ENCODE peak calls at places on chromosomes 7 and 10, in five cellular contexts. D, W, S, U and Y are unnamed samples. For H3K9me3, the result is how much of the 10 kb centered on the place peaks cover.

GRCh38 chr7:7228967-7229366 is 46.6 kb downstream of the C1GALT1 start:
- DNase-seq in D (no peak), W (no peak), S (no peak), U (no peak), Y (no peak)

GRCh38 chr10:3226960-3227724 is 54.6 kb upstream of the PITRM1 start:
- DNase-seq in D (no peak), W (no peak), S (peak), U (no peak), Y (no peak)

GRCh38 chr7:87047-87446 is 105.3 kb upstream of the FAM20C start:
- DNase-seq in D (peak), W (no peak), S (no peak), U (no peak), Y (no peak)

GRCh38 chr10:5968681-5969453 is 8.5 kb downstream of the IL15RA start:
- DNase-seq in D (no peak), W (no peak), S (no peak), U (no peak), Y (peak)

GRCh38 chr7:12004547-12004946 is 172.5 kb upstream of the THSD7A start:
- DNase-seq in D (no peak), W (no peak), S (no peak), U (no peak), Y (no peak)

GRCh38 chr7:50393547-50394252 is 56.5 kb downstream of the FIGNL1 start:
- DNase-seq in D (no peak), W (peak), S (no peak), U (no peak), Y (no peak)

GRCh38 chr7:34761627-34762026 is 103.6 kb downstream of the NPSR1 start:
- DNase-seq in D (no peak), W (no peak), S (no peak), U (no peak), Y (no peak)

GRCh38 chr7:138024765-138025164 is 22.9 kb upstream of the CREB3L2 start:
- DNase-seq in D (no peak), W (no peak), S (no peak), U (no peak), Y (no peak)

GRCh38 chr7:51230723-51231122 is 85.9 kb downstream of the COBL start:
- DNase-seq in D (no peak), W (no peak), S (no peak), U (no peak), Y (no peak)

GRCh38 chr7:13105209-13105608 is 417.8 kb downstream of the ARL4A start:
- DNase-seq in D (no peak), W (no peak), S (no peak), U (no peak), Y (no peak)

GRCh38 chr7:20403356-20403755 is 72.7 kb downstream of the ITGB8 start:
- DNase-seq in D (no peak), W (no peak), S (no peak), U (peak), Y (no peak)

GRCh38 chr10:62384057-62384446 is 9.9 kb downstream of the ZNF365 start:
- DNase-seq in D (no peak), W (peak), S (peak), U (no peak), Y (no peak)

GRCh38 chr7:5497158-5498103 is 73.8 kb upstream of the TNRC18 start:
- DNase-seq in D (peak), W (no peak), S (no peak), U (no peak), Y (no peak)

GRCh38 chr10:26448292-26448691 is 10.2 kb downstream of the APBB1IP start:
- DNase-seq in D (no peak), W (no peak), S (no peak), U (no peak), Y (no peak)

GRCh38 chr10:12720217-12720981 is 281.1 kb downstream of the CCDC3 start:
- DNase-seq in D (peak), W (no peak), S (peak), U (peak), Y (peak)

GRCh38 chr7:156780724-156781455 is 112.1 kb downstream of the LMBR1 start:
- DNase-seq in D (no peak), W (no peak), S (no peak), U (no peak), Y (no peak)

GRCh38 chr7:28933874-28934265 is 24.3 kb downstream of the TRIL start:
- DNase-seq in D (no peak), W (no peak), S (no peak), U (no peak), Y (no peak)

GRCh38 chr10:75475470-75476182 is 44.2 kb downstream of the LRMDA start:
- DNase-seq in D (no peak), W (no peak), S (no peak), U (no peak), Y (no peak)

GRCh38 chr10:79451046-79451699 is 5.7 kb upstream of the ZCCHC24 start:
- DNase-seq in D (no peak), W (no peak), S (no peak), U (no peak), Y (no peak)

GRCh38 chr7:34163956-34164355 is 258.6 kb downstream of the BMPER start:
- DNase-seq in D (no peak), W (no peak), S (no peak), U (no peak), Y (no peak)

GRCh38 chr7:107613948-107614347 is 33.9 kb downstream of the BCAP29 start:
- DNase-seq in D (no peak), W (no peak), S (no peak), U (no peak), Y (no peak)

GRCh38 chr7:103937680-103938079 is 51.8 kb downstream of the RELN start:
- DNase-seq in D (no peak), W (no peak), S (no peak), U (no peak), Y (no peak)

GRCh38 chr7:36943591-36944430 is 219.5 kb upstream of the AOAH start:
- DNase-seq in D (no peak), W (no peak), S (no peak), U (no peak), Y (no peak)

GRCh38 chr10:34503704-34504103 is 311.4 kb downstream of the PARD3 start:
- DNase-seq in D (no peak), W (no peak), S (no peak), U (no peak), Y (no peak)

GRCh38 chr10:77926566-77927342 is at the start of gene DLG5:
- DNase-seq in D (peak), W (peak), S (peak), U (peak), Y (peak)

GRCh38 chr7:78465894-78466293 is 667.3 kb downstream of the PHTF2 start:
- DNase-seq in D (no peak), W (no peak), S (no peak), U (no peak), Y (no peak)

GRCh38 chr7:78463039-78463438 is 664.5 kb downstream of the PHTF2 start:
- DNase-seq in D (no peak), W (no peak), S (no peak), U (no peak), Y (no peak)
- H3K27ac ChIP-seq in D (no peak), W (no peak), S (no peak), U (no peak), Y (no peak)

GRCh38 chr10:133544506-133544905 is 17.3 kb downstream of the CYP2E1 start:
- DNase-seq in D (no peak), W (no peak), S (no peak), U (no peak), Y (no peak)
- H3K9me3 ChIP-seq in D (under half), W (under half), S (under half), U (under half), Y (under half)

GRCh38 chr10:35819011-35819410 is 176.9 kb upstream of the FZD8 start:
- DNase-seq in D (no peak), W (no peak), S (no peak), U (no peak), Y (no peak)

GRCh38 chr10:35822316-35822715 is 180.2 kb upstream of the FZD8 start:
- DNase-seq in D (peak), W (no peak), S (peak), U (peak), Y (peak)

GRCh38 chr10:35824704-35825103 is 182.6 kb upstream of the FZD8 start:
- DNase-seq in D (no peak), W (no peak), S (no peak), U (no peak), Y (no peak)

GRCh38 chr10:35819736-35820135 is 177.6 kb upstream of the FZD8 start:
- DNase-seq in D (no peak), W (no peak), S (no peak), U (no peak), Y (no peak)

GRCh38 chr10:35821339-35821911 is 179.3 kb upstream of the FZD8 start:
- DNase-seq in D (no peak), W (no peak), S (no peak), U (no peak), Y (no peak)
- H3K27ac ChIP-seq in D (no peak), W (no peak), S (no peak), U (no peak), Y (no peak)

DNA sequence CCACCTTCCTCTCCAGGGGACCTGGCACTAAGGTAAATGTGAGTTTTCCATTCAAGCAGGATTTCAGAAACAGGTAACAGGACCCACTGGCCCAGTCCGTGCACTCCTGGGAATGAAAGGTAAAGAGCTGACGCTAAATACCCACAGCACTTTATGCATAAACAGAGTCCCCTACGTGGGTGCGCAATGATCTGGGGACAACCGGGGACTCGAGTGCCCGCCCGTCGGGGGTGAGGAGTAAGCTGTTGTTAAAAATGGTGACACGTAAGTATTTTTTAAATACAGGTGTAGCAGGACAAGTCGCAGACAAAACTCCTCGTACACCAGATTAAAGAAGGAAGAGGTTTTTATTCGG is 47.2 kb upstream of the PPP2R2D start:
- DNase-seq in D (no peak), W (no peak), S (no peak), U (no peak), Y (no peak)
- H3K9me3 ChIP-seq in D (under half), W (under half), S (under half), U (under half), Y (under half)

GRCh38 chr10:72503241-72503640 is 122.6 kb downstream of the MICU1 start:
- DNase-seq in D (no peak), W (no peak), S (peak), U (no peak), Y (no peak)
- H3K27ac ChIP-seq in D (no peak), W (no peak), S (no peak), U (no peak), Y (no peak)

GRCh38 chr7:159019111-159019510 is 125.6 kb downstream of the VIPR2 start:
- DNase-seq in D (no peak), W (no peak), S (no peak), U (no peak), Y (no peak)
- H3K9me3 ChIP-seq in D (under half), W (under half), S (under half), U (under half), Y (under half)

DNA sequence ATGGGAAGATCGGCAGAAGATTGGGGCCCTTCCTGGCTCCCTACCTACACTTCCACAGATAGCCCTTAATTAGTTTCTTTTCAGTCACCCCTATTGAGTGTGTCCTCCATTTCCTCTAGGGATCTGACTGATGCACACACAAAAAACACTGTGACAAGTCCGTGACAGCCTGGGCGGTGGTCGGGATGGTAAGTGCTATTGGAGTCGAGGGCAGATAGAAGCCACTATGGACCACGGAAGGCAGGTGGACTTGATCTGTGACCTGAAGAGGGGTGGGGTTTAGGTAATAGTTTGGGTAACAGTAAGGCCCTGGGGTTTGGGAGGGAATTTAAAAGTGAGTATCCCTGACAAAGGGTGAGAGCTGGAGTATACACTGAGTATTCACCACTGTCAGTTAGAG is 53.0 kb downstream of the PDK4 start:
- DNase-seq in D (no peak), W (no peak), S (no peak), U (no peak), Y (no peak)
- H3K27ac ChIP-seq in D (no peak), W (no peak), S (no peak), U (no peak), Y (no peak)

DNA sequence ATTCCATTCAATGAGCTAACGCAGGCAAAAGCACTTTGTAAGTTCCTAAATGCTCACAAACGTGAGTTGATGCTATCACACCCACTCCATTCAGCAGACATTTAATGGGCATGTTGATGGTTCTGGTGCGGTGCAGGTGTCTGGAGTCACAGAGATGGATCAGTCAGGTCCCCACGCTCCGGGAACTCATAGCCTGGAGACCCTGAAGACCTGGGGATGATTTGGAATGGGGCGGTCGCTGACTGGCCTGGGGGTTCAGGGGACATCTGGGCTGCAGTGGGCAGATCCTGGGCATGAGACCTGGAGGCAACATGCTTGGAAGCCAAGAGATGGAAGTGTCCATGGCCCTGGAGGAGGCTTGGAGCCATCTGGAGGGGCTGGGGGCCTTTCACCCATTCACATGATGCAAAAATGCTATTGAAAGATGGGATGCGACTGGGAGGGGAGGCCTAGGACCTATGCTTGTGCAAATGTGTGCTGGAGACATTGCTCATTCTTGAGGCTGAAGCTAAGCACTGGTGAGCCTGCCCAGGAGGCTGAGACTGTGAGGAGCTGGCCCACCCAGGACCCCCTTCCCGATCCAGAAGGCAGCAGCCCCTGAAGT is 522.6 kb downstream of the GLRX3 start:
- DNase-seq in D (no peak), W (no peak), S (no peak), U (no peak), Y (no peak)
- H3K9me3 ChIP-seq in D (under half), W (under half), S (half or more), U (under half), Y (under half)

GRCh38 chr7:124764071-124764846 is 1.3 kb downstream of the GPR37 start:
- DNase-seq in D (peak), W (no peak), S (peak), U (no peak), Y (no peak)

GRCh38 chr7:124762611-124763143 is 2.9 kb downstream of the GPR37 start:
- DNase-seq in D (peak), W (no peak), S (peak), U (no peak), Y (peak)

GRCh38 chr7:124768525-124768924 is 2.9 kb upstream of the GPR37 start:
- DNase-seq in D (no peak), W (no peak), S (no peak), U (no peak), Y (no peak)

GRCh38 chr7:124765401-124766352 is at the start of gene GPR37:
- DNase-seq in D (peak), W (peak), S (peak), U (peak), Y (peak)

GRCh38 chr7:124764847-124765400 is 668 bp downstream of the GPR37 start:
- DNase-seq in D (peak), W (no peak), S (peak), U (no peak), Y (peak)
- H3K27ac ChIP-seq in D (peak), W (no peak), S (peak), U (no peak), Y (peak)